ENCODE peak calls at places on chromosome 1, in five cellular contexts. R is A549; V is CD4-positive, alpha-beta memory T cell; B is fibroblast of lung; F is aorta. A is an unnamed sample.

GRCh38 chr1:145956776-145957442 is 908 bp downstream of the LIX1L start:
- DNase-seq in R (no peak), V (no peak), B (peak), F (no peak), A (peak)

GRCh38 chr1:165597883-165598675 is 33.0 kb upstream of the MGST3 start:
- DNase-seq in R (peak), V (peak), B (peak), F (peak), A (peak)

GRCh38 chr1:69269491-69269890 is 298.2 kb upstream of the LRRC7 start:
- DNase-seq in R (no peak), V (no peak), B (no peak), F (no peak), A (no peak)

GRCh38 chr1:1806890-1807289 is 28.6 kb upstream of the NADK start:
- DNase-seq in R (no peak), V (no peak), B (no peak), F (no peak), A (no peak)

GRCh38 chr1:85581138-85581801 is 709 bp downstream of the CCN1 start:
- DNase-seq in R (peak), V (no peak), B (peak), F (peak), A (peak)

GRCh38 chr1:235867903-235868469 is 1.3 kb upstream of the LYST start:
- DNase-seq in R (no peak), V (peak), B (no peak), F (no peak), A (no peak)

GRCh38 chr1:19811206-19811851 is 3.8 kb downstream of the RNF186 start:
- DNase-seq in R (peak), V (peak), B (peak), F (peak), A (peak)

GRCh38 chr1:54803761-54804470 is 2.8 kb upstream of the TTC22 start:
- DNase-seq in R (no peak), V (no peak), B (peak), F (peak), A (no peak)

GRCh38 chr1:150162862-150163706 is 13.4 kb downstream of the PLEKHO1 start:
- DNase-seq in R (no peak), V (no peak), B (peak), F (peak), A (peak)

GRCh38 chr1:147084273-147085096 is 87.8 kb downstream of the PRKAB2 start:
- DNase-seq in R (peak), V (peak), B (peak), F (peak), A (peak)

GRCh38 chr1:30411206-30411605 is 312.2 kb downstream of the MATN1 start:
- DNase-seq in R (no peak), V (no peak), B (no peak), F (peak), A (peak)

DNA sequence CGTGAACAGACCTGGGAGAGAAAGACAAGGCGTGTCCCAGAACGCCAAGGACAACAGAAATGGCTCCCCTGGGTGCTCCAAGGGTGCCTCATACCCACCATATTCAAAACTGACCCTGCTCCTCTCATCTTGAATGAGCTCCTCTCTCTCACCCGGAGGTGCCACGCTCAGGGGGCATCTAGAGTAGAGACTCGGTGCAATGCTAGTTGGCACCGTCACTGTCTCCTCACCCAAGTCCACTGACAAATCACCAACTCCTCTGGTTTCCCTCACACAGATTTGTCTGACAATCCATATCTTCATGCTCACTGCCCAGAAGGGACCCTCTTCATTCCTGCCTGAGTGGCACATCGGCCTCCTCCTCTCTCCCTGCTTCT is 5.0 kb downstream of the TMEM125 start:
- DNase-seq in R (no peak), V (no peak), B (no peak), F (no peak), A (no peak)
- H3K4me3 ChIP-seq in R (no peak), V (no peak), B (no peak), F (no peak), A (no peak)

GRCh38 chr1:225885336-225885735 is 3.2 kb upstream of the TMEM63A start:
- DNase-seq in R (no peak), V (no peak), B (no peak), F (no peak), A (no peak)

GRCh38 chr1:225882699-225883615 is 777 bp upstream of the TMEM63A start:
- DNase-seq in R (peak), V (peak), B (peak), F (peak), A (peak)

GRCh38 chr1:225882008-225882698 is at the start of gene TMEM63A:
- DNase-seq in R (peak), V (peak), B (peak), F (peak), A (peak)

GRCh38 chr1:225881081-225882007 is 836 bp downstream of the TMEM63A start:
- DNase-seq in R (no peak), V (peak), B (peak), F (peak), A (peak)

GRCh38 chr1:225883616-225884265 is 1.6 kb upstream of the TMEM63A start:
- DNase-seq in R (no peak), V (no peak), B (no peak), F (no peak), A (no peak)
- H3K4me3 ChIP-seq in R (peak), V (no peak), B (no peak), F (no peak), A (peak)

GRCh38 chr1:109793089-109793485 is 29.4 kb upstream of the EPS8L3 start:
- DNase-seq in R (no peak), V (no peak), B (no peak), F (no peak), A (no peak)
- H3K4me3 ChIP-seq in R (no peak), V (no peak), B (no peak), F (no peak), A (no peak)

GRCh38 chr1:24412408-24412807 is 1.2 kb downstream of the STPG1 start:
- DNase-seq in R (no peak), V (no peak), B (no peak), F (no peak), A (no peak)
- H3K4me3 ChIP-seq in R (peak), V (no peak), B (no peak), F (no peak), A (no peak)

GRCh38 chr1:76115186-76115585 is 40.6 kb downstream of the ST6GALNAC3 start:
- DNase-seq in R (no peak), V (no peak), B (no peak), F (no peak), A (no peak)
- H3K4me3 ChIP-seq in R (no peak), V (no peak), B (no peak), F (no peak), A (no peak)